ENCODE peak calls at places on chromosomes 4 and X, in five cellular contexts. N is GM23338; W is fibroblast of lung; P is CD8-positive, alpha-beta memory T cell; F is PC-9. G is an unnamed sample.

GRCh38 chr4:36676139-36677050 is 395.0 kb downstream of the DTHD1 start:
- DNase-seq in N (no peak), P (no peak), W (peak; percentile 11), F (no peak), G (peak; percentile 54)

GRCh38 chrX:2283111-2283847 is 217.5 kb downstream of the DHRSX start:
- DNase-seq in P (no peak), W (peak; percentile 59), N (no peak), F (no peak), G (no peak)

GRCh38 chr4:5881340-5881739 is 11.5 kb downstream of the CRMP1 start:
- DNase-seq in W (no peak), P (no peak), N (peak; percentile 59), F (no peak), G (no peak)

GRCh38 chrX:128759745-128760144 is 707.5 kb upstream of the ACTRT1 start:
- DNase-seq in W (no peak), F (no peak), P (no peak), N (no peak), G (no peak)

GRCh38 chrX:25442501-25442900 is 426.7 kb upstream of the ARX start:
- DNase-seq in N (peak; percentile 6), W (no peak), P (no peak), F (no peak), G (no peak)

GRCh38 chr4:47704693-47705325 is 133.1 kb downstream of the CORIN start:
- DNase-seq in P (no peak), N (peak; percentile 79), W (peak; percentile 3), F (peak; percentile 16), G (peak; percentile 5)

GRCh38 chr4:3421470-3421869 is 20.3 kb upstream of the HGFAC start:
- DNase-seq in P (no peak), W (no peak), N (no peak), F (no peak), G (no peak)

GRCh38 chr4:8494983-8495548 is 54.5 kb downstream of the TRMT44 start:
- DNase-seq in N (no peak), W (no peak), P (no peak), F (no peak), G (no peak)

GRCh38 chr4:6727943-6728250 is 11.9 kb downstream of the BLOC1S4 start:
- DNase-seq in P (no peak), F (no peak), N (no peak), W (peak; percentile 70), G (no peak)

GRCh38 chr4:174198396-174199179 is 84.9 kb downstream of the FBXO8 start:
- DNase-seq in W (peak; percentile 74), N (no peak), P (no peak), F (no peak), G (peak; percentile 58)

GRCh38 chr4:102823897-102824296 is 3.5 kb downstream of the UBE2D3 start:
- DNase-seq in W (peak; percentile 19), P (no peak), N (no peak), F (no peak), G (no peak)
- H3K4me1 ChIP-seq in W (peaks cover 10% of the 10 kb centered on the region), P (peaks cover 62% of the 10 kb centered on the region), N (peaks cover 52% of the 10 kb centered on the region), F (peaks cover 26% of the 10 kb centered on the region), G (peaks cover 58% of the 10 kb centered on the region)

GRCh38 chr4:122329876-122330595 is 48.8 kb upstream of the ADAD1 start:
- DNase-seq in P (no peak), N (no peak), W (peak; percentile 79), F (no peak), G (peak; percentile 50)

GRCh38 chr4:122328893-122329292 is 49.9 kb upstream of the ADAD1 start:
- DNase-seq in F (no peak), P (no peak), W (no peak), N (no peak), G (no peak)

GRCh38 chr4:122331195-122331594 is 47.6 kb upstream of the ADAD1 start:
- DNase-seq in W (no peak), N (no peak), P (no peak), F (no peak), G (no peak)

DNA sequence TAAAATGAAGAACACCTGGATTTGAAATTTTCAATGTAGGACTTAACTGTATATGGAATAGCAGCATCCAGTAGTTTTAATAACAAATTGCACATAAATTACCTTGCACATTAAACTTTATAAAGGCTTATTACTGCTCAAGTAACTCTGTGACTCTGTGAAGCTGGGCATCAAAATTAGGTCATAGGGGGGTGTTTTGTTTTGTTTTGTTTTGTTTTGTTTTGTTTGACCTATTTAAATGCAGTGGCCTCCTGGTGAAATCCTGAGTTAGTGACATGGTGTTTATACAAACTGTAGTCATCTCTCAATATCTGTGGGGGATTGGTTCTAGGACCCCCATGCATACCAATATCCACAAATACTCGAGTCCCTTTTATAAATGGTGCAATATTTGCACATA is 51.9 kb upstream of the ADAD1 start:
- DNase-seq in N (no peak), F (no peak), W (no peak), P (no peak), G (no peak)
- H3K4me1 ChIP-seq in N (no peaks in the 10 kb centered on the region), F (no peaks in the 10 kb centered on the region), W (no peaks in the 10 kb centered on the region), P (peaks cover 7% of the 10 kb centered on the region), G (peaks cover 5% of the 10 kb centered on the region)

GRCh38 chr4:163611784-163612445 is 117.4 kb downstream of the TMA16 start:
- DNase-seq in F (no peak), W (no peak), N (no peak), P (no peak), G (no peak)
- H3K4me1 ChIP-seq in F (no peaks in the 10 kb centered on the region), W (no peaks in the 10 kb centered on the region), N (peaks cover 5% of the 10 kb centered on the region), P (no peaks in the 10 kb centered on the region), G (no peaks in the 10 kb centered on the region)

GRCh38 chrX:133910539-133910938 is 74.9 kb downstream of the GPC3 start:
- DNase-seq in N (no peak), F (no peak), P (no peak), W (no peak), G (no peak)
- H3K4me1 ChIP-seq in N (peaks cover 17% of the 10 kb centered on the region), F (no peaks in the 10 kb centered on the region), P (no peaks in the 10 kb centered on the region), W (no peaks in the 10 kb centered on the region), G (no peaks in the 10 kb centered on the region)

GRCh38 chrX:19867411-19867732 is 20.0 kb downstream of the SH3KBP1 start:
- DNase-seq in F (no peak), P (no peak), W (peak; percentile 49), N (no peak), G (no peak)

GRCh38 chrX:19867938-19868337 is 19.5 kb downstream of the SH3KBP1 start:
- DNase-seq in W (no peak), N (no peak), P (no peak), F (no peak), G (no peak)

GRCh38 chrX:19864736-19865135 is 22.7 kb downstream of the SH3KBP1 start:
- DNase-seq in N (no peak), P (no peak), W (no peak), F (no peak), G (no peak)

GRCh38 chrX:19866626-19867410 is 20.6 kb downstream of the SH3KBP1 start:
- DNase-seq in N (no peak), F (no peak), W (no peak), P (no peak), G (no peak)

GRCh38 chrX:19865567-19866363 is 21.6 kb downstream of the SH3KBP1 start:
- DNase-seq in W (no peak), P (no peak), N (no peak), F (no peak), G (no peak)
- H3K4me1 ChIP-seq in W (peaks cover 2% of the 10 kb centered on the region), P (peaks cover 25% of the 10 kb centered on the region), N (peaks cover 36% of the 10 kb centered on the region), F (no peaks in the 10 kb centered on the region), G (no peaks in the 10 kb centered on the region)

DNA sequence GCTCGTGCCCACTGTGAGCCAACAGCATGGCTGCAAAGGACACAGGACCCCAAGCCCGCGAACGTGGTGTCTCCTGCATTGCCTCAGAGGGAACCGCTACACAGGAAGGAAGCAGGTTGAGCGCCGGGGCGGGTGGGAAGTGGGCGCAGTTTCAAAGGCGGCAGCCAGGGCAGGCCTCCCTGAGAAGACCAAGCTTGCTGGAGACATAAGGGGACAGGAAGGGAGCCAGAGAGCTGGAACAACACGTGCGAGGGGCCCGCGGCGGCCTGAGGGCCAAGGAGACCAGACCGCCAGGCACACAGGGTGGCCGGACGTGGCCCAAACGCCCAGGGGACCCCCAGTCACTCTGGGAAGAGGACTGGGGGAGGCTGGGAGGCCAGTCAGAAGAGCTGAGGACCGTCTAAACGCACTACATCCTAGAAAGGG is 32.0 kb downstream of the CTBP1 start:
- DNase-seq in F (no peak), W (no peak), P (peak; percentile 40), N (no peak), G (no peak)
- H3K4me1 ChIP-seq in F (no peaks in the 10 kb centered on the region), W (peaks cover 8% of the 10 kb centered on the region), P (peaks cover 19% of the 10 kb centered on the region), N (no peaks in the 10 kb centered on the region), G (peaks cover 10% of the 10 kb centered on the region)